ENCODE peak calls at places on chromosome 7, in ten cellular contexts. H, F, M, Q, B, K, E, S, U and O are unnamed samples.

GRCh38 chr7:116258734-116259133 is 48.4 kb downstream of the TES start:
- DNase-seq in H (peak; percentile 32), F (peak; percentile 78), M (no peak), Q (peak; percentile 89), B (peak; percentile 19), K (peak; percentile 65), E (peak; percentile 82), S (no peak), U (peak; percentile 73), O (peak; percentile 77)

GRCh38 chr7:154591544-154591943 is 411.4 kb downstream of the PAXIP1 start:
- DNase-seq in H (no peak), F (no peak), M (no peak), Q (no peak), B (no peak), K (peak; percentile 86), E (no peak), S (no peak), U (no peak), O (no peak)

GRCh38 chr7:47580175-47580701 is 1.7 kb downstream of the TNS3 start:
- DNase-seq in H (no peak), F (peak; percentile 41), M (no peak), Q (no peak), B (peak; percentile 47), K (no peak), E (peak; percentile 30), S (no peak), U (peak; percentile 64), O (peak; percentile 42)

GRCh38 chr7:130875265-130875741 is 141.3 kb upstream of the KLF14 start:
- DNase-seq in H (peak; percentile 34), F (peak; percentile 48), M (peak; percentile 66), Q (peak; percentile 70), B (peak; percentile 44), K (no peak), E (peak; percentile 35), S (no peak), U (peak; percentile 50), O (peak; percentile 81)

GRCh38 chr7:76507723-76508406 is 2.5 kb upstream of the UPK3B start:
- DNase-seq in H (no peak), F (no peak), M (no peak), Q (no peak), B (no peak), K (no peak), E (no peak), S (no peak), U (peak; percentile 40), O (no peak)

GRCh38 chr7:99623091-99623693 is 6.4 kb downstream of the ZSCAN25 start:
- DNase-seq in H (no peak), F (no peak), M (no peak), Q (no peak), B (no peak), K (no peak), E (no peak), S (no peak), U (peak; percentile 98), O (no peak)

GRCh38 chr7:113283861-113284260 is 165.5 kb upstream of the SMIM30 start:
- DNase-seq in H (no peak), F (peak; percentile 34), M (no peak), Q (no peak), B (no peak), K (no peak), E (peak; percentile 59), S (no peak), U (peak; percentile 52), O (no peak)

GRCh38 chr7:2281556-2281955 is 32.7 kb downstream of the SNX8 start:
- DNase-seq in H (no peak), F (peak; percentile 76), M (no peak), Q (peak; percentile 80), B (peak; percentile 59), K (peak; percentile 42), E (no peak), S (no peak), U (no peak), O (no peak)

GRCh38 chr7:88452648-88453047 is 146.0 kb upstream of the STEAP4 start:
- DNase-seq in H (no peak), F (no peak), M (no peak), Q (no peak), B (no peak), K (no peak), E (no peak), S (no peak), U (no peak), O (no peak)

GRCh38 chr7:117171106-117171505 is 151.8 kb downstream of the WNT2 start:
- DNase-seq in H (no peak), F (no peak), M (no peak), Q (no peak), B (no peak), K (no peak), E (no peak), S (no peak), U (peak; percentile 12), O (peak; percentile 49)

GRCh38 chr7:44057181-44057848 is 8.1 kb downstream of the PGAM2 start:
- DNase-seq in H (no peak), F (no peak), M (no peak), Q (no peak), B (peak; percentile 8), K (no peak), E (no peak), S (no peak), U (no peak), O (no peak)

GRCh38 chr7:33108591-33108930 is 643 bp downstream of the RP9 start:
- DNase-seq in H (no peak), F (no peak), M (no peak), Q (no peak), B (no peak), K (no peak), E (peak; percentile 57), S (no peak), U (no peak), O (peak; percentile 59)

GRCh38 chr7:131919920-131920709 is 363.7 kb upstream of the PODXL start:
- DNase-seq in H (no peak), F (no peak), M (no peak), Q (no peak), B (no peak), K (no peak), E (no peak), S (no peak), U (no peak), O (no peak)

GRCh38 chr7:95441042-95441823 is 6.4 kb upstream of the PON2 start:
- DNase-seq in H (no peak), F (no peak), M (no peak), Q (no peak), B (no peak), K (no peak), E (no peak), S (no peak), U (no peak), O (peak; percentile 84)

GRCh38 chr7:106430103-106430502 is 145.3 kb upstream of the NAMPT start:
- DNase-seq in H (no peak), F (no peak), M (no peak), Q (no peak), B (no peak), K (no peak), E (no peak), S (no peak), U (no peak), O (no peak)

GRCh38 chr7:158246960-158247673 is 340.5 kb downstream of the PTPRN2 start:
- DNase-seq in H (no peak), F (no peak), M (no peak), Q (no peak), B (no peak), K (no peak), E (no peak), S (no peak), U (no peak), O (no peak)

GRCh38 chr7:153381275-153382119 is 621.9 kb downstream of the ACTR3B start:
- DNase-seq in H (no peak), F (no peak), M (no peak), Q (no peak), B (no peak), K (peak; percentile 33), E (no peak), S (no peak), U (no peak), O (peak; percentile 80)

GRCh38 chr7:7897509-7897908 is 71.1 kb upstream of the GLCCI1 start:
- DNase-seq in H (no peak), F (no peak), M (no peak), Q (no peak), B (no peak), K (no peak), E (no peak), S (no peak), U (no peak), O (no peak)

GRCh38 chr7:100570954-100571828 is 2.5 kb downstream of the SAP25 start:
- DNase-seq in H (no peak), F (peak; percentile 25), M (no peak), Q (no peak), B (no peak), K (no peak), E (no peak), S (no peak), U (no peak), O (peak; percentile 58)

GRCh38 chr7:151614019-151614418 is 94.3 kb upstream of the RHEB start:
- DNase-seq in H (no peak), F (no peak), M (no peak), Q (no peak), B (no peak), K (no peak), E (no peak), S (no peak), U (no peak), O (no peak)

GRCh38 chr7:151896486-151896885 is 19.6 kb upstream of the PRKAG2 start:
- DNase-seq in H (no peak), F (no peak), M (no peak), Q (no peak), B (no peak), K (no peak), E (no peak), S (no peak), U (no peak), O (no peak)

GRCh38 chr7:108299251-108300014 is 156.8 kb downstream of the NRCAM start:
- DNase-seq in H (no peak), F (peak; percentile 68), M (no peak), Q (no peak), B (no peak), K (no peak), E (no peak), S (no peak), U (peak; percentile 91), O (peak; percentile 88)

GRCh38 chr7:126716321-126716720 is 536.4 kb downstream of the GRM8 start:
- DNase-seq in H (no peak), F (no peak), M (no peak), Q (no peak), B (no peak), K (no peak), E (no peak), S (no peak), U (no peak), O (no peak)

GRCh38 chr7:5553298-5553877 is 129.8 kb upstream of the TNRC18 start:
- DNase-seq in H (no peak), F (no peak), M (no peak), Q (no peak), B (no peak), K (no peak), E (peak; percentile 77), S (no peak), U (peak; percentile 64), O (peak; percentile 70)

GRCh38 chr7:116736927-116737715 is 65.1 kb downstream of the MET start:
- DNase-seq in H (no peak), F (peak; percentile 31), M (no peak), Q (peak; percentile 39), B (no peak), K (no peak), E (no peak), S (no peak), U (peak; percentile 20), O (no peak)

GRCh38 chr7:11082552-11083213 is 109.0 kb downstream of the PHF14 start:
- DNase-seq in H (no peak), F (peak; percentile 5), M (no peak), Q (no peak), B (no peak), K (no peak), E (peak; percentile 22), S (no peak), U (no peak), O (no peak)

GRCh38 chr7:100705341-100705752 is 574 bp upstream of the POP7 start:
- DNase-seq in H (peak; percentile 59), F (peak; percentile 76), M (peak; percentile 95), Q (peak; percentile 76), B (peak; percentile 76), K (peak; percentile 68), E (peak; percentile 82), S (peak; percentile 36), U (peak; percentile 67), O (peak; percentile 83)

GRCh38 chr7:42618649-42619315 is 293.1 kb downstream of the C7orf25 start:
- DNase-seq in H (no peak), F (no peak), M (no peak), Q (no peak), B (no peak), K (no peak), E (no peak), S (no peak), U (no peak), O (no peak)